ENCODE peak calls at places on chromosome 1, in four cellular contexts. E, D, T and G are unnamed samples. For H3K4me1, the result is how much of the 10 kb centered on the place peaks cover.

GRCh38 chr1:210951279-210951678 is 182.7 kb downstream of the KCNH1 start:
- DNase-seq in D (no peak), E (no peak), T (no peak), G (no peak)

GRCh38 chr1:229718177-229718576 is 92.1 kb downstream of the URB2 start:
- DNase-seq in D (no peak), T (no peak), E (no peak), G (no peak)

GRCh38 chr1:230610589-230610988 is 31.7 kb upstream of the COG2 start:
- DNase-seq in E (no peak), D (no peak), T (no peak), G (peak)

GRCh38 chr1:116908266-116908665 is 1.4 kb upstream of the PTGFRN start:
- DNase-seq in D (no peak), E (no peak), T (no peak), G (no peak)

GRCh38 chr1:216221260-216221700 is 202.0 kb downstream of the USH2A start:
- DNase-seq in D (peak), T (peak), E (peak), G (peak)

GRCh38 chr1:6246497-6247295 is 2.7 kb downstream of the HES3 start:
- DNase-seq in D (no peak), E (no peak), T (no peak), G (peak)

GRCh38 chr1:226722240-226722900 is 16.7 kb downstream of the ITPKB start:
- DNase-seq in E (no peak), T (no peak), D (no peak), G (no peak)

GRCh38 chr1:153510984-153511410 is 24.8 kb downstream of the S100A6 start:
- DNase-seq in T (no peak), D (peak), E (no peak), G (peak)

GRCh38 chr1:169576241-169576933 is 9.9 kb downstream of the F5 start:
- DNase-seq in E (no peak), T (no peak), D (no peak), G (peak)

GRCh38 chr1:12433323-12434053 is 184.5 kb downstream of the DHRS3 start:
- DNase-seq in E (no peak), T (no peak), D (peak), G (peak)

GRCh38 chr1:216723274-216723780 is at the start of gene ESRRG:
- DNase-seq in E (peak), D (peak), T (no peak), G (peak)

DNA sequence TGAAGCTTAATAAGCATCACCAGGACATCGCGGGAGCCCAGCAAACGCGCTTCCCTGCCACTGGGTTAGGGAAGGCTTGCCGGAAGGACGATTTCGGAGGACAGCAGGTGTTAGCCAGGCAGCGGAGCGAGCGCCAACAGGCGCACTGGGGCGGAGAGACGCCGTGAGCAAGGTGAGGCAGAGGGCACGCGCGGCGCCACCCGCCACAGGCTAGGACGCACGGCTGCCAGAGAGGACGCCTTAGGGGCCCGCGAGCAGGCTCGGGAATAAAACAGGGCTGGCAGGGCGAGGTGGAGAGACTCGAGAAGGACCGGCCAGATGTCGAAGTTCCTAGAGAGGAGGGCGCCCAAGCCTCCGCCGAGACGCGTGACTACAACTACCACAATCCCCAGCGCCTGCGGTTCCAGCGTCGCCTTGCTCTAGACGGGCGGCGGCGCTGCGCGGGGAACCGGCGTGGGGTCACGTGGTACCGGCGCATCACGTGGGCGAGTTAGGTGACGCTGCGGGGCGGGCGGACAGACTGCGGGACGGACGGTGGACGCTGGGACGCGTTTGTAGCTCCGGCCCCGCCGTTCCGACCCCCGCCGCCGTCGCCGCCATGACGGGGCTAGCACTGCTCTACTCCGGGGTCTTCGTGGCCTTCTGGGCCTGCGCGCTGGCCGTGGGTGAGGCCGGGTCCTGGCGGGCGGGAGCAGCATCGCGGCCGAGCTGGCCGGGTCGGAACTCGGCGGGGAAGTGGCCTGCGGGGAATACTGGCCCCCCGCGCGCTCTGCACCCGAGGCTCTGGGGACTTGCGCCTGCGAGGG is at the start of gene ATP6V0B:
- DNase-seq in T (peak), E (peak), D (peak), G (peak)
- H3K4me1 ChIP-seq in T (under half), E (under half), D (under half), G (half or more)

DNA sequence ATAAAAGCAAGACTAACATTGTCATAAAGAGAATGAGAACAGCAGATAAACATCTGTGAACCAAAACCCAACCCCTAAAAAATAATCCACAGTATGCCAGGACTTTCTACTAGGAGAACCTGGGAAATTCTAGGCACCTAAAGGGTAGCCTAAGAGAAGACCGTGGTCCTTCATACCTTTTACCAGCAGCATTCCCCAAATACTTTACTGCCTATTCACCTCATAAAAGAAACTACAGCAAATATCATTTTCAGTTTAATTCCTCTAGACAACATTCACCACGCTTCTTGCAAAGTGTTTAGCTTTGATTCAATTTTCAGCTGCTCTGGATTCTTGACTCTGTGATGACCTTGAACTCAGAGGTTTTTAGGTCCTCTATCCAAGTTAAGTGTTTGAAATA is 1180.7 kb upstream of the B3GALT2 start:
- DNase-seq in E (no peak), D (no peak), T (no peak), G (no peak)
- TF ChIP-seq SUZ12 in E (no peak), D (no peak), T (no peak), G (no peak)

GRCh38 chr1:209673631-209674417 is 1.4 kb upstream of the G0S2 start:
- DNase-seq in D (no peak), T (no peak), E (no peak), G (no peak)

GRCh38 chr1:209678981-209679539 is 3.8 kb downstream of the G0S2 start:
- DNase-seq in E (no peak), D (no peak), T (no peak), G (no peak)

GRCh38 chr1:209672705-209673630 is 2.2 kb upstream of the G0S2 start:
- DNase-seq in T (peak), E (no peak), D (no peak), G (no peak)

GRCh38 chr1:209674957-209675566 is at the start of gene G0S2:
- DNase-seq in T (no peak), D (peak), E (no peak), G (no peak)

GRCh38 chr1:209675567-209676154 is 449 bp downstream of the G0S2 start:
- DNase-seq in D (peak), T (no peak), E (no peak), G (no peak)
- H3K4me1 ChIP-seq in D (under half), T (under half), E (under half), G (under half)

GRCh38 chr1:21840981-21841380 is 28.9 kb downstream of the LDLRAD2 start:
- DNase-seq in D (no peak), T (no peak), E (no peak), G (no peak)
- TF ChIP-seq SUZ12 in D (no peak), T (no peak), E (no peak), G (no peak)

GRCh38 chr1:206737729-206738222 is 32.8 kb upstream of the IL19 start:
- DNase-seq in T (no peak), E (no peak), D (no peak), G (no peak)
- H3K4me1 ChIP-seq in T (half or more), E (under half), D (under half), G (under half)

GRCh38 chr1:115459161-115459560 is 121.1 kb upstream of the NGF start:
- DNase-seq in E (no peak), D (no peak), T (no peak), G (no peak)

GRCh38 chr1:115458426-115459114 is 120.5 kb upstream of the NGF start:
- DNase-seq in D (no peak), T (no peak), E (no peak), G (no peak)

GRCh38 chr1:115454835-115455511 is 116.9 kb upstream of the NGF start:
- DNase-seq in D (no peak), T (no peak), E (no peak), G (no peak)

GRCh38 chr1:115456441-115456961 is 118.5 kb upstream of the NGF start:
- DNase-seq in D (no peak), E (no peak), T (no peak), G (no peak)

GRCh38 chr1:115457295-115457694 is 119.2 kb upstream of the NGF start:
- DNase-seq in T (no peak), D (no peak), E (no peak), G (no peak)
- TF ChIP-seq SUZ12 in T (no peak), D (no peak), E (no peak), G (no peak)

GRCh38 chr1:244657421-244657820 is 4.5 kb downstream of the DESI2 start:
- DNase-seq in D (no peak), T (no peak), E (no peak), G (no peak)
- H3K4me1 ChIP-seq in D (under half), T (under half), E (under half), G (under half)

GRCh38 chr1:180215856-180216625 is 14.0 kb upstream of the LHX4 start:
- DNase-seq in E (no peak), D (no peak), T (no peak), G (no peak)

GRCh38 chr1:180211156-180211859 is 18.8 kb upstream of the LHX4 start:
- DNase-seq in E (no peak), T (no peak), D (no peak), G (no peak)

GRCh38 chr1:180211860-180212229 is 18.2 kb upstream of the LHX4 start:
- DNase-seq in E (no peak), D (no peak), T (no peak), G (no peak)

GRCh38 chr1:180217021-180217420 is 13.0 kb upstream of the LHX4 start:
- DNase-seq in E (no peak), T (no peak), D (no peak), G (no peak)

GRCh38 chr1:180213401-180214177 is 16.5 kb upstream of the LHX4 start:
- DNase-seq in E (no peak), D (no peak), T (peak), G (no peak)
- TF ChIP-seq SUZ12 in E (no peak), D (no peak), T (no peak), G (no peak)